ENCODE peak calls at places on chromosomes 5 and 9, in four cellular contexts. One of them, this sample, is unnamed.

GRCh38 chr5:172493906-172494305 is 39.6 kb upstream of the SH3PXD2B start:
- DNase-seq in K562: no peak
- DNase-seq in HepG2: no peak
- DNase-seq in GM12878: no peak
- DNase-seq in this sample: no peak

GRCh38 chr9:4170231-4170630 is 129.6 kb downstream of the GLIS3 start:
- DNase-seq in K562: no peak
- DNase-seq in HepG2: no peak
- DNase-seq in GM12878: no peak
- DNase-seq in this sample: no peak

GRCh38 chr5:7261049-7261448 is 134.9 kb upstream of the ADCY2 start:
- DNase-seq in K562: peak; percentile 18
- DNase-seq in HepG2: peak; percentile 42
- DNase-seq in GM12878: no peak
- DNase-seq in this sample: peak; percentile 19

GRCh38 chr9:4318741-4319140 is 18.9 kb upstream of the GLIS3 start:
- DNase-seq in K562: no peak
- DNase-seq in HepG2: no peak
- DNase-seq in GM12878: no peak
- DNase-seq in this sample: no peak

GRCh38 chr9:34430843-34431437 is 27.4 kb downstream of the FAM219A start:
- DNase-seq in K562: peak; percentile 29
- DNase-seq in HepG2: peak; percentile 25
- DNase-seq in GM12878: no peak
- DNase-seq in this sample: peak; percentile 39

GRCh38 chr5:56574778-56575177 is 240.6 kb upstream of the MAP3K1 start:
- DNase-seq in K562: no peak
- DNase-seq in HepG2: no peak
- DNase-seq in GM12878: no peak
- DNase-seq in this sample: no peak

GRCh38 chr9:77975023-77975422 is 56.6 kb downstream of the GNAQ start:
- DNase-seq in K562: no peak
- DNase-seq in HepG2: no peak
- DNase-seq in GM12878: no peak
- DNase-seq in this sample: no peak

GRCh38 chr9:107648153-107648716 is 158.7 kb upstream of the KLF4 start:
- DNase-seq in K562: no peak
- DNase-seq in HepG2: no peak
- DNase-seq in GM12878: no peak
- DNase-seq in this sample: no peak

GRCh38 chr9:84404095-84404686 is 63.6 kb upstream of the SLC28A3 start:
- DNase-seq in K562: peak; percentile 48
- DNase-seq in HepG2: peak; percentile 5
- DNase-seq in GM12878: no peak
- DNase-seq in this sample: peak; percentile 65

GRCh38 chr9:92175441-92175840 is 60.2 kb upstream of the SPTLC1 start:
- DNase-seq in K562: no peak
- DNase-seq in HepG2: no peak
- DNase-seq in GM12878: no peak
- DNase-seq in this sample: no peak

GRCh38 chr5:138706655-138707480 is 46.4 kb upstream of the CTNNA1 start:
- DNase-seq in K562: no peak
- DNase-seq in HepG2: no peak
- DNase-seq in GM12878: no peak
- DNase-seq in this sample: no peak

GRCh38 chr5:100790170-100790665 is 112.9 kb downstream of the ST8SIA4 start:
- DNase-seq in K562: no peak
- DNase-seq in HepG2: no peak
- DNase-seq in GM12878: no peak
- DNase-seq in this sample: no peak

GRCh38 chr9:25681270-25681669 is 3.0 kb upstream of the TUSC1 start:
- DNase-seq in K562: no peak
- DNase-seq in HepG2: no peak
- DNase-seq in GM12878: no peak
- DNase-seq in this sample: no peak

GRCh38 chr9:78320030-78320693 is 23.2 kb downstream of the PSAT1 start:
- DNase-seq in K562: no peak
- DNase-seq in HepG2: no peak
- DNase-seq in GM12878: no peak
- DNase-seq in this sample: no peak

GRCh38 chr5:56340196-56340980 is 107.3 kb upstream of the ANKRD55 start:
- DNase-seq in K562: no peak
- DNase-seq in HepG2: no peak
- DNase-seq in GM12878: no peak
- DNase-seq in this sample: no peak

GRCh38 chr9:19148170-19148569 is 20.9 kb upstream of the PLIN2 start:
- DNase-seq in K562: no peak
- DNase-seq in HepG2: no peak
- DNase-seq in GM12878: no peak
- DNase-seq in this sample: no peak

GRCh38 chr9:19145881-19146280 is 18.6 kb upstream of the PLIN2 start:
- DNase-seq in K562: no peak
- DNase-seq in HepG2: no peak
- DNase-seq in GM12878: no peak
- DNase-seq in this sample: no peak

GRCh38 chr9:19151425-19152159 is 24.3 kb upstream of the PLIN2 start:
- DNase-seq in K562: no peak
- DNase-seq in HepG2: peak; percentile 99
- DNase-seq in GM12878: no peak
- DNase-seq in this sample: no peak

GRCh38 chr9:19146441-19146840 is 19.1 kb upstream of the PLIN2 start:
- DNase-seq in K562: no peak
- DNase-seq in HepG2: no peak
- DNase-seq in GM12878: no peak
- DNase-seq in this sample: no peak

GRCh38 chr9:19149230-19149629 is 21.9 kb upstream of the PLIN2 start:
- DNase-seq in K562: no peak
- DNase-seq in HepG2: no peak
- DNase-seq in GM12878: no peak
- DNase-seq in this sample: no peak
- TF ChIP-seq FOXK2 in K562: no peak
- TF ChIP-seq FOXK2 in HepG2: no peak
- TF ChIP-seq FOXK2 in GM12878: no peak
- TF ChIP-seq FOXK2 in this sample: no peak

DNA sequence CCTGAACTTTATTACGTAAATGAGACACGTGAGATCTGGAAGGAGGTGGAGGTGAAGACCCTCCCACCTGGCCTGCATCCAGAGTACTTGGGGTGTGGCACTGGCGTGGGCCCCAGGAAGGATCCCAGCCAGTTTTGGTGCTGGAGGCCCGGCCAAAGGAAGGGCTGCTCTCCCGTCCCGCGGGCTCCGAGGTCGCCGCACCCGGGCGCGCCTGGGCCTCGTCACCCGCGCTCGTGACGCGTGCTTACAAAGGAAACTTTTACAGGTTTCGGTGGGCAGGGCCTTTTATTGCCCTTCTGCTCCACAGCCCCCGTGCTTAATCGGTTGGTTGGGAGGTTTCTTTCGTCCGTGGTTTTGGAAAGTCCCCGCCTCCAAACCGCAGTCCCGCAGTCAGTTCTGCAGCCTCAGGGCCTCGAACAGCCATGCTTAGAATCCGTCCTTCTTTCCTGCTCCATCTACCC is 29.2 kb downstream of the CDKN2A start:
- DNase-seq in K562: no peak
- DNase-seq in HepG2: no peak
- DNase-seq in GM12878: no peak
- DNase-seq in this sample: no peak
- TF ChIP-seq SP1 in K562: no peak
- TF ChIP-seq SP1 in HepG2: no peak
- TF ChIP-seq SP1 in GM12878: no peak
- TF ChIP-seq SP1 in this sample: no peak

GRCh38 chr5:36689225-36689624 is 82.8 kb downstream of the SLC1A3 start:
- DNase-seq in K562: no peak
- DNase-seq in HepG2: no peak
- DNase-seq in GM12878: no peak
- DNase-seq in this sample: no peak
- TF ChIP-seq FOXK2 in K562: no peak
- TF ChIP-seq FOXK2 in HepG2: no peak
- TF ChIP-seq FOXK2 in GM12878: no peak
- TF ChIP-seq FOXK2 in this sample: no peak

GRCh38 chr5:83157120-83157519 is 79.8 kb downstream of the XRCC4 start:
- DNase-seq in K562: no peak
- DNase-seq in HepG2: no peak
- DNase-seq in GM12878: no peak
- DNase-seq in this sample: no peak

GRCh38 chr5:83148370-83148769 is 71.0 kb downstream of the XRCC4 start:
- DNase-seq in K562: no peak
- DNase-seq in HepG2: no peak
- DNase-seq in GM12878: no peak
- DNase-seq in this sample: no peak

GRCh38 chr5:83149671-83150070 is 72.3 kb downstream of the XRCC4 start:
- DNase-seq in K562: no peak
- DNase-seq in HepG2: no peak
- DNase-seq in GM12878: no peak
- DNase-seq in this sample: peak; percentile 9

GRCh38 chr5:83147593-83147992 is 70.2 kb downstream of the XRCC4 start:
- DNase-seq in K562: no peak
- DNase-seq in HepG2: no peak
- DNase-seq in GM12878: no peak
- DNase-seq in this sample: no peak

GRCh38 chr5:83151821-83152220 is 74.5 kb downstream of the XRCC4 start:
- DNase-seq in K562: no peak
- DNase-seq in HepG2: no peak
- DNase-seq in GM12878: no peak
- DNase-seq in this sample: no peak
- TF ChIP-seq SP1 in K562: no peak
- TF ChIP-seq SP1 in HepG2: no peak
- TF ChIP-seq SP1 in GM12878: no peak
- TF ChIP-seq SP1 in this sample: no peak

DNA sequence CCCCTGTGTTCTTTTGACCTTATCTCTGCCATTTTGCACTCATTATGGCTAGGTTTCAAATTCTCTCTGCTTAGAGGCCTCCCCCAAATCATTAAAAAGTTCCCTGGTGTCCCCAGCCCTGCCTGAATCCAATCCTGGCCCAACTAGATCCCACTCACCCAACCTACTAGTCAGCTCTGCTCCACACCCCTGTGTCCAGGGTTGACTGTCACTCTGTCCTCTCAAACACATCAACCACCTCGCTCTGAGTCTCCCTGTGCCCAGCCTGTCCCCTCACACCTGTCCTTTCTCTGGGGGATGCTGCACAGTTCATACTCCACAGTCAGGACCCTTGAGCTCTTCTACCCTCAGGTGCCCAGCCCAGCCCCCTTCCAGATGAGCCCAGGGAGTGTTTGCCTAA is 154.2 kb upstream of the SV2C start:
- DNase-seq in K562: no peak
- DNase-seq in HepG2: no peak
- DNase-seq in GM12878: no peak
- DNase-seq in this sample: no peak
- TF ChIP-seq FOXK2 in K562: no peak
- TF ChIP-seq FOXK2 in HepG2: no peak
- TF ChIP-seq FOXK2 in GM12878: no peak
- TF ChIP-seq FOXK2 in this sample: no peak

GRCh38 chr5:151480859-151481258 is 33.5 kb downstream of the SLC36A1 start:
- DNase-seq in K562: no peak
- DNase-seq in HepG2: no peak
- DNase-seq in GM12878: no peak
- DNase-seq in this sample: no peak
- TF ChIP-seq SP1 in K562: no peak
- TF ChIP-seq SP1 in HepG2: no peak
- TF ChIP-seq SP1 in GM12878: no peak
- TF ChIP-seq SP1 in this sample: no peak

DNA sequence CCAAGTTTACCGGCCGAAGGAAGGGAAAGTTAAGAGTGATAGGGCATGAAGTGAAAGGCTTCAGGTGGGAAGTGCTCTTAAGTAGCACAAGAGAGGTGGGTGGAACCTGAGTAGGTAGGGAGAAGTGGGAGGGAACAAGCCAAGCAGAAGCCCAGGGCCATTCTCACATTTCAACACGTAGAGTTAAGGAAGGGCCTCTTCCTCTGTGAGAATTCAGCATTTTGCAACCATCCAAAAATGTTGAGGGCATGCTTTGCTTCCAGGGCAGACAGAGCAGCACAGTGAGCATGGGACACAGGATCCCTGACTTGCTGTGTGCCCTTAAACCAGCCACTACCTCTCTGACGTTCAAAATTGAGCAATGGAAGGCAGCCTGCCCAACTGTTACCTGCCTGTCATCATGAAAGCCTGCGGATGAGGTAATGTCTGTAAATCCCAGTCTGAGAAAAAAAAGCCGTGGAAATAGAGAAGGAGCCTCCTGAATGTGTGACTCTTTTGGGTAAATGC is 3.3 kb downstream of the CYFIP2 start:
- DNase-seq in K562: no peak
- DNase-seq in HepG2: no peak
- DNase-seq in GM12878: no peak
- DNase-seq in this sample: no peak
- TF ChIP-seq FOXK2 in K562: no peak
- TF ChIP-seq FOXK2 in HepG2: no peak
- TF ChIP-seq FOXK2 in GM12878: no peak
- TF ChIP-seq FOXK2 in this sample: no peak

DNA sequence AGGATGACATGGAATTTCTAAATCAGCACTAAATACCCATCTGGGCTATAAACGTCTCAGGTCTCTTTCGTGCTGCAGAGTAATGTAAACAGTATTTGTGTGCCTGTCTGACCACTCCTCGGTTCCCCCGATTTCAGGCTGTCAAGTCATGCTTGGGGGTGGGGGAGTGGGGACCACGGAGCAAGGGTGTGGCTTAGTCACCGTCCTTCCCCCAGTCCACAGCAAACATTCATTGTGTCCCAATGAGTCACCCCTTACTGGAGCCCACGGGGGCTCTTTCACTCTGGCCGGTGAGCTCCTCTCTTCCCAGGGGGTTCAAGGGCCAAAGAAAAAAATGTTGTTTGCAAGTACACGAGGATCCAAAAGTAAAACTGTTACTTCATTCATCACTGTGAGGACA is 72.4 kb upstream of the ICE1 start:
- DNase-seq in K562: peak; percentile 47
- DNase-seq in HepG2: peak; percentile 85
- DNase-seq in GM12878: no peak
- DNase-seq in this sample: no peak
- TF ChIP-seq SP1 in K562: no peak
- TF ChIP-seq SP1 in HepG2: no peak
- TF ChIP-seq SP1 in GM12878: no peak
- TF ChIP-seq SP1 in this sample: no peak

GRCh38 chr9:18350036-18350435 is 123.9 kb upstream of the ADAMTSL1 start:
- DNase-seq in K562: no peak
- DNase-seq in HepG2: no peak
- DNase-seq in GM12878: no peak
- DNase-seq in this sample: no peak
- TF ChIP-seq FOXK2 in K562: no peak
- TF ChIP-seq FOXK2 in HepG2: no peak
- TF ChIP-seq FOXK2 in GM12878: no peak
- TF ChIP-seq FOXK2 in this sample: no peak

DNA sequence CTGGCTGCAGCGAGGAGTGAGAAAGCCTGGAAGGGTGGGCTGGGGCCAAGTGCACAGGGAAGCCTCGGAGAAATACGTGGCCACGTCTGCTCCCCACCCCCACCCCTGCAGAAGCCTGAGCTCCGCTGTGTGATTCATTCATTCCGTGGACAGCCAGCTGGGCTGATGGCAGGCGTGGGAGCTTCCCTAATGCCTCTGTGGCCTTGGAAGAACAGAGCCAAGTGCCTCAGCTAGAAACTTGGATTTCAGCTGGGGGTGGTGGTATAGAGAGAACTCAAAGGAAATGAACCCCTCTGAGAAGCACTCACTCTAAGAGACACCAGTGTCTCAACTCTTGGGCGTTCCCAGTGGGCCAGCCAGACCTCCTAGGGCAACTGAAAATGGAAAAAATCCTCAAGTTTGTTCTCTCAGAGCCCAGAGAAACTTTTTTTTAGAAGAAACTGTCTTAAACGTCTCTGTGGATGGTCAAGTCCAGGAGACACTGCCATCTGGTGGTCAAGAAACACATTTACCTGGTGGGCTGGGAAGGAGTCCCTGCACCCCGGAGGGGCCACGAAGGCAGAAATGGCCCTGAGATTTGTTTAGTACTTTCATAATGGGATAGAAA is 18.0 kb downstream of the ATOX1 start:
- DNase-seq in K562: peak; percentile 78
- DNase-seq in HepG2: peak; percentile 30
- DNase-seq in GM12878: no peak
- DNase-seq in this sample: peak; percentile 74
- TF ChIP-seq SP1 in K562: no peak
- TF ChIP-seq SP1 in HepG2: no peak
- TF ChIP-seq SP1 in GM12878: no peak
- TF ChIP-seq SP1 in this sample: no peak